ENCODE peak calls at places on chromosome 9, in eight cellular contexts. Z, Y, H, R, T, J, F and B are unnamed samples. For H3K4me1, the result is how much of the 10 kb centered on the place peaks cover.

GRCh38 chr9:109512170-109512756 is 14.2 kb upstream of the PTPN3 start:
- DNase-seq in H (no peak), F (no peak), J (no peak), R (no peak), Y (no peak), T (no peak), Z (no peak), B (no peak)

GRCh38 chr9:14961372-14962068 is 51.3 kb upstream of the FREM1 start:
- DNase-seq in J (peak), T (no peak), H (no peak), Z (peak), F (peak), Y (no peak), R (no peak), B (no peak)

GRCh38 chr9:4009006-4009511 is 290.8 kb downstream of the GLIS3 start:
- DNase-seq in F (no peak), J (no peak), T (no peak), Y (no peak), Z (no peak), R (no peak), H (no peak), B (no peak)

GRCh38 chr9:34518110-34518616 is 4.6 kb downstream of the ENHO start:
- DNase-seq in Y (no peak), F (no peak), J (no peak), Z (no peak), R (no peak), T (no peak), H (no peak), B (no peak)

GRCh38 chr9:127340721-127341120 is 56.2 kb upstream of the SLC2A8 start:
- DNase-seq in H (no peak), J (no peak), R (no peak), Z (no peak), F (no peak), Y (no peak), T (no peak), B (no peak)

GRCh38 chr9:14082732-14083131 is 231.2 kb downstream of the NFIB start:
- DNase-seq in R (no peak), F (no peak), T (no peak), J (no peak), H (no peak), Y (no peak), Z (no peak), B (no peak)

GRCh38 chr9:136019041-136019680 is 58.0 kb upstream of the UBAC1 start:
- DNase-seq in T (no peak), R (no peak), F (peak), J (no peak), Z (no peak), Y (no peak), H (no peak), B (no peak)

GRCh38 chr9:6247266-6247665 is 31.7 kb downstream of the IL33 start:
- DNase-seq in F (no peak), Y (no peak), J (no peak), H (no peak), Z (no peak), T (no peak), R (no peak), B (no peak)

GRCh38 chr9:115992834-115993233 is 160.8 kb upstream of the PAPPA start:
- DNase-seq in F (no peak), Y (no peak), T (no peak), H (no peak), Z (no peak), J (no peak), R (no peak), B (no peak)

GRCh38 chr9:104863180-104863883 is 64.6 kb downstream of the ABCA1 start:
- DNase-seq in T (peak), Y (peak), R (peak), Z (peak), H (peak), J (peak), F (peak), B (no peak)
- H3K27ac ChIP-seq in T (no peak), Y (no peak), R (peak), Z (no peak), H (no peak), J (no peak), F (no peak), B (peak)

DNA sequence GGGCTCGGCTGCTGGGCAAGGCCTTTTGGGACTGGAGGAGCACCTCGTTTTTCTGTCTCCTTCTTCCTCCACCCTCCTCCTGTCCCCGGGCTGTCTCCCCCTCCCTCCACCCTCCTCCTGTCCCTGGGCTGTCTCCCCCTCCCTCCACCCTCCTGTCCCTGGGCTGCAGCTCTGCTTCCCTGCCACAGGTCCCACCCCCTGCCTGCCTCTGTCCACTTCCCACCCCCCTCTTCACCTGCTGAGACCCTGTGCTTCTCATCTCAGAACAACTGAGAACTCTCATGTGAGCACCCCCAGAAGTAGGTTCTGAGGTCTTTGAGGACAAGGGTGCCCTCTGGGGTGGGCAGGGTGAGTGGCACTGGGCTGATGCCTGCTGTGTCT is 5.8 kb upstream of the TOR4A start:
- DNase-seq in R (no peak), T (no peak), Z (no peak), H (no peak), F (no peak), Y (no peak), J (no peak), B (no peak)
- H3K4me1 ChIP-seq in R (under half), T (under half), Z (under half), H (under half), F (under half), Y (under half), J (under half), B (under half)

DNA sequence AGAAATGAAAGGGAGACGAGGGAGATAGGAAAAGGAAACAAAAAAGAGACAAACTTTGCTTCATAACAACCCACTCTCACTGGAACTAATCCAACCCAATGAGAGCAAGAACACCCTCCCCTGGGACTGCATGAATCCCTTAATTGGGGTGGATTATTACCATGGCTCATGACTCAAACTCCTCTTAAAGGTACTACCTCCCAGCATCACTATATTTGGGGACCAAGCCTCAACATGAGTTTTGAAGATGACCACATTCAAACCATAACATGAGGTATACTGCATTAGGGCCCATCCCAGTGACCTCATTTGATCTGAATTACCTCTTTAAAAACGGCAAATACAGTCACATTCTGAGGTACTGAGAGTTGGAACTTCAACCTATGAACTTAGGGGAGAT is 8.0 kb downstream of the MTAP start:
- DNase-seq in J (no peak), Y (no peak), T (no peak), R (no peak), H (no peak), F (no peak), Z (no peak), B (no peak)
- H3K27ac ChIP-seq in J (no peak), Y (no peak), T (no peak), R (peak), H (no peak), F (no peak), Z (no peak), B (peak)

GRCh38 chr9:134413890-134414731 is 87.9 kb downstream of the RXRA start:
- DNase-seq in F (no peak), Z (no peak), J (no peak), T (no peak), R (peak), H (no peak), Y (no peak), B (no peak)
- H3K4me1 ChIP-seq in F (under half), Z (under half), J (under half), T (under half), R (half or more), H (under half), Y (under half), B (under half)

DNA sequence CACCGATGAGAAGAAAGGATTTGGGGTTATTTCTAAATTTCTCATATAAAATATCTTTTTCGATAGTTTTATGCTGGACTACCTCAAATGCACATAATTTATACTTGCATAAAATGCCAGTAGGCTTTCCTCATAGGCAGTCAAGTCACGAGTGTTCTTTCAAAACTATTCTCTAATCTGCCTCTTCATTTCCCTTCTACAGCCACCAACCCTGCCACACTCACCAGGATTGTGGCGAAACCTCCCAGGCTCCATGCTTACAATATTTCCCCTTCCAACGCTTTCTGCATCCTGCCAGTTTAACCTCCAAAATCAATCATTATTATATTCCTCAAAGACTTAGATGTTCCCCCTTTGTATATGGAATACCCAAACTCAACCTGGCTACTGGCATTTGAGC is 65.4 kb downstream of the FRMD3 start:
- DNase-seq in T (no peak), F (no peak), Z (no peak), H (no peak), J (no peak), R (no peak), Y (no peak), B (no peak)
- H3K27ac ChIP-seq in T (no peak), F (no peak), Z (no peak), H (no peak), J (no peak), R (peak), Y (no peak), B (no peak)

GRCh38 chr9:137456864-137457405 is 2.2 kb downstream of the NSMF start:
- DNase-seq in F (no peak), H (no peak), T (no peak), R (no peak), Z (no peak), Y (peak), J (no peak), B (no peak)

GRCh38 chr9:137454506-137455360 is 4.4 kb downstream of the NSMF start:
- DNase-seq in Y (peak), T (no peak), R (no peak), F (peak), H (no peak), J (no peak), Z (peak), B (no peak)

GRCh38 chr9:137455361-137455991 is 3.7 kb downstream of the NSMF start:
- DNase-seq in Y (peak), R (no peak), T (no peak), H (no peak), J (no peak), Z (peak), F (no peak), B (no peak)

GRCh38 chr9:137457406-137458193 is 1.5 kb downstream of the NSMF start:
- DNase-seq in R (no peak), F (no peak), H (no peak), Z (peak), Y (peak), T (no peak), J (no peak), B (no peak)

DNA sequence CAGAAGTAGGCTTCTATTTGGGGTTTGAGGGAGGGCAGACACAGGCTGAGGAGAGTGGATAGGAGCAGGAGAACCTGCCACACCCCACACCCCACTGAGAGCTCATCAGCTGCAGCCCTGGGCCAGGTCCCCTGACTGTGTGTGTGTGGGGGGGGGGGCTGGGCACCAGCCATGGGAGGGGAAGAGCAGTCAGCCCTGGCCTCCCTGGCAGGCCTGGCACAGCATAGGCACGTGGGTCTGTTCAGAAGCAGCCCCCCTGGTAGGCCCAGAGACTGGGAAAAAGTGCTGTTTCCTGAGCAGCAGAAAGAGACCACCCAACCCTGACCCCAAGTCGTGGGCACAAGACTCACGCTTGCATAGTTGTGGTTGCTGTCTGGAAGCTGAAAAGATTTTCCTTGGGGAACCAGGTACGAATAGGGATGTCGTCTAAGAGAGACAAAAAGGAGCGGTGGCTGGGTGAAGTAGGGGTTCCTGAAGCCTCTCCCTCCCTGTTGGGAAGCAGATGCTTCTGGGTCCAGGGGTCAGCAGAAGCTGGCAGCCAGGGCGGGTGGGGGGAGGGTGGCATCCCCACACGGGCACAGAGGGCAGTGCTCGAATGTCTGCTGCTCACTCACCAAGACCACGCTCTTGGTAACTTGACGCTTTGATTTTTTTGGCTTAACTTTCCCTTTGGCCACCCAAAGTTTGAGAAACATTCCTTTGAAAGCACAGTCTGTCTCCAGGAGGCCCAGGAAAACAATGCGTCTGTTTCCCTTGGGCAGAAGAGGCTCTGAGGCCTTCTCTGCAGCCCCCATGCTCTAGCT is 2.9 kb downstream of the NSMF start:
- DNase-seq in R (no peak), T (no peak), Z (no peak), Y (peak), F (no peak), J (no peak), H (no peak), B (no peak)
- H3K4me1 ChIP-seq in R (under half), T (half or more), Z (under half), Y (half or more), F (under half), J (under half), H (under half), B (under half)